ENCODE peak calls at places on chromosomes 4 and X, in four cellular contexts. One of them, this sample, is unnamed.

GRCh38 chr4:38119663-38120374 is 159.6 kb downstream of the PTTG2 start:
- DNase-seq in GM12865: no peak
- DNase-seq in thyroid gland: no peak
- DNase-seq in cardiac fibroblast: peak
- DNase-seq in this sample: peak

GRCh38 chr4:15779336-15779735 is 1.2 kb downstream of the CD38 start:
- DNase-seq in GM12865: no peak
- DNase-seq in thyroid gland: peak
- DNase-seq in cardiac fibroblast: peak
- DNase-seq in this sample: peak

GRCh38 chr4:76594152-76594551 is 159.1 kb downstream of the SHROOM3 start:
- DNase-seq in GM12865: no peak
- DNase-seq in thyroid gland: no peak
- DNase-seq in cardiac fibroblast: no peak
- DNase-seq in this sample: no peak

GRCh38 chrX:74925210-74926088 is at the start of gene NEXMIF:
- DNase-seq in GM12865: peak
- DNase-seq in thyroid gland: peak
- DNase-seq in cardiac fibroblast: peak
- DNase-seq in this sample: no peak

GRCh38 chrX:44474410-44474809 is 68.2 kb downstream of the FUNDC1 start:
- DNase-seq in GM12865: no peak
- DNase-seq in thyroid gland: no peak
- DNase-seq in cardiac fibroblast: peak
- DNase-seq in this sample: peak

GRCh38 chrX:19772306-19772705 is 115.1 kb downstream of the SH3KBP1 start:
- DNase-seq in GM12865: no peak
- DNase-seq in thyroid gland: no peak
- DNase-seq in cardiac fibroblast: peak
- DNase-seq in this sample: peak

GRCh38 chr4:183797041-183797444 is 108.1 kb upstream of the STOX2 start:
- DNase-seq in GM12865: no peak
- DNase-seq in thyroid gland: peak
- DNase-seq in cardiac fibroblast: no peak
- DNase-seq in this sample: peak

GRCh38 chrX:10773318-10773717 is 152.9 kb upstream of the MID1 start:
- DNase-seq in GM12865: no peak
- DNase-seq in thyroid gland: no peak
- DNase-seq in cardiac fibroblast: no peak
- DNase-seq in this sample: no peak

GRCh38 chrX:112731793-112732192 is 52.1 kb upstream of the LHFPL1 start:
- DNase-seq in GM12865: peak
- DNase-seq in thyroid gland: no peak
- DNase-seq in cardiac fibroblast: peak
- DNase-seq in this sample: no peak

GRCh38 chrX:154719132-154719675 is 31.7 kb downstream of the GAB3 start:
- DNase-seq in GM12865: no peak
- DNase-seq in thyroid gland: no peak
- DNase-seq in cardiac fibroblast: peak
- DNase-seq in this sample: peak

GRCh38 chrX:110320588-110320987 is 2.7 kb upstream of the AMMECR1 start:
- DNase-seq in GM12865: no peak
- DNase-seq in thyroid gland: no peak
- DNase-seq in cardiac fibroblast: no peak
- DNase-seq in this sample: no peak

GRCh38 chr4:27398911-27399310 is 538.3 kb downstream of the STIM2 start:
- DNase-seq in GM12865: no peak
- DNase-seq in thyroid gland: no peak
- DNase-seq in cardiac fibroblast: peak
- DNase-seq in this sample: no peak

GRCh38 chr4:7247946-7248345 is 55.6 kb downstream of the SORCS2 start:
- DNase-seq in GM12865: no peak
- DNase-seq in thyroid gland: no peak
- DNase-seq in cardiac fibroblast: no peak
- DNase-seq in this sample: no peak

GRCh38 chr4:30720656-30721352 is 635 bp downstream of the PCDH7 start:
- DNase-seq in GM12865: no peak
- DNase-seq in thyroid gland: peak
- DNase-seq in cardiac fibroblast: peak
- DNase-seq in this sample: peak

GRCh38 chrX:44305921-44306320 is 37.6 kb downstream of the EFHC2 start:
- DNase-seq in GM12865: no peak
- DNase-seq in thyroid gland: no peak
- DNase-seq in cardiac fibroblast: no peak
- DNase-seq in this sample: no peak

GRCh38 chr4:176409627-176410026 is 89.9 kb downstream of the SPCS3 start:
- DNase-seq in GM12865: no peak
- DNase-seq in thyroid gland: no peak
- DNase-seq in cardiac fibroblast: peak
- DNase-seq in this sample: no peak

GRCh38 chr4:11743236-11743635 is 314.5 kb upstream of the HS3ST1 start:
- DNase-seq in GM12865: no peak
- DNase-seq in thyroid gland: no peak
- DNase-seq in cardiac fibroblast: no peak
- DNase-seq in this sample: no peak

GRCh38 chr4:145307763-145308430 is 127.5 kb upstream of the OTUD4 start:
- DNase-seq in GM12865: no peak
- DNase-seq in thyroid gland: no peak
- DNase-seq in cardiac fibroblast: no peak
- DNase-seq in this sample: peak

GRCh38 chr4:64776820-64777219 is 367.6 kb upstream of the TECRL start:
- DNase-seq in GM12865: no peak
- DNase-seq in thyroid gland: no peak
- DNase-seq in cardiac fibroblast: no peak
- DNase-seq in this sample: no peak

GRCh38 chr4:122777846-122778501 is 45.5 kb downstream of the BBS12 start:
- DNase-seq in GM12865: no peak
- DNase-seq in thyroid gland: no peak
- DNase-seq in cardiac fibroblast: peak
- DNase-seq in this sample: peak

GRCh38 chr4:121995790-121996537 is 44.1 kb upstream of the TRPC3 start:
- DNase-seq in GM12865: no peak
- DNase-seq in thyroid gland: no peak
- DNase-seq in cardiac fibroblast: no peak
- DNase-seq in this sample: no peak

GRCh38 chr4:8549352-8549931 is 30.8 kb upstream of the GPR78 start:
- DNase-seq in GM12865: no peak
- DNase-seq in thyroid gland: no peak
- DNase-seq in cardiac fibroblast: no peak
- DNase-seq in this sample: no peak

GRCh38 chr4:147090486-147090885 is 144.8 kb upstream of the TTC29 start:
- DNase-seq in GM12865: no peak
- DNase-seq in thyroid gland: no peak
- DNase-seq in cardiac fibroblast: no peak
- DNase-seq in this sample: no peak

GRCh38 chr4:16591867-16592266 is 306.6 kb downstream of the LDB2 start:
- DNase-seq in GM12865: no peak
- DNase-seq in thyroid gland: no peak
- DNase-seq in cardiac fibroblast: peak
- DNase-seq in this sample: no peak

GRCh38 chr4:164997324-164997723 is 19.9 kb upstream of the TRIM61 start:
- DNase-seq in GM12865: peak
- DNase-seq in thyroid gland: no peak
- DNase-seq in cardiac fibroblast: peak
- DNase-seq in this sample: peak
- TF ChIP-seq CTCF in GM12865: peak
- TF ChIP-seq CTCF in thyroid gland: no peak
- TF ChIP-seq CTCF in cardiac fibroblast: no peak
- TF ChIP-seq CTCF in this sample: peak

GRCh38 chr4:118867311-118868067 is 21.2 kb upstream of the SYNPO2 start:
- DNase-seq in GM12865: no peak
- DNase-seq in thyroid gland: no peak
- DNase-seq in cardiac fibroblast: peak
- DNase-seq in this sample: no peak

GRCh38 chr4:118869808-118870342 is 18.8 kb upstream of the SYNPO2 start:
- DNase-seq in GM12865: no peak
- DNase-seq in thyroid gland: no peak
- DNase-seq in cardiac fibroblast: peak
- DNase-seq in this sample: no peak

DNA sequence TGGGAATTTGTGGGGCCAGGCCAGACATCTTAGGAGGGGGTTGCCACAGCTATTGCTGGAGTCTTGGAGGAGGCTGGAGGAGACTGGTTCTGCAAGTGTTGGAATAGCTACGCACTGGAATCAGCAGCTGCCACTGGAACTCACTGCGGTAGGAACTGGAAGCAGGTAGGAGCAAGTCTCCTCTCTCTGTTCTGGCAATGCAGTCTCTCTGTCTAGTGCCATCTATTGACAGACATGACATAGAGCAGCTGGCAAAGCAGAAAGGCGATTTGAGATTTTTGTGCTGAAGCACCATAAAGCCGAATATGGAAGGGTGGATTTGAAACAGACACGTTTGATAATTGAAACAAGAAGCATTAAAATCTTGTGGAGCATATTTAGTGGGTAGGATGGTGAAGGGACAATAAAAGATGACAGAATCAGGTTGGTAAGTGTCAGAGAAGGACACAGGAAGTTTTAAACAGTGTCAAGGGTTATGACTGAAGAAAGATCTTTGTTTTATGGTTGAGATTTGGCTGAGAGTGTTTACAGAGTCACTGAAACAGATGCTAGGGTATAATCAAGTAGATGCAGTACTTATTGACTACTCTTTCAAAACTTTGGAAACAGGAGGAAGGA is 23.5 kb upstream of the SYNPO2 start:
- DNase-seq in GM12865: peak
- DNase-seq in thyroid gland: peak
- DNase-seq in cardiac fibroblast: peak
- DNase-seq in this sample: peak
- TF ChIP-seq CTCF in GM12865: peak
- TF ChIP-seq CTCF in thyroid gland: peak
- TF ChIP-seq CTCF in cardiac fibroblast: peak
- TF ChIP-seq CTCF in this sample: peak

DNA sequence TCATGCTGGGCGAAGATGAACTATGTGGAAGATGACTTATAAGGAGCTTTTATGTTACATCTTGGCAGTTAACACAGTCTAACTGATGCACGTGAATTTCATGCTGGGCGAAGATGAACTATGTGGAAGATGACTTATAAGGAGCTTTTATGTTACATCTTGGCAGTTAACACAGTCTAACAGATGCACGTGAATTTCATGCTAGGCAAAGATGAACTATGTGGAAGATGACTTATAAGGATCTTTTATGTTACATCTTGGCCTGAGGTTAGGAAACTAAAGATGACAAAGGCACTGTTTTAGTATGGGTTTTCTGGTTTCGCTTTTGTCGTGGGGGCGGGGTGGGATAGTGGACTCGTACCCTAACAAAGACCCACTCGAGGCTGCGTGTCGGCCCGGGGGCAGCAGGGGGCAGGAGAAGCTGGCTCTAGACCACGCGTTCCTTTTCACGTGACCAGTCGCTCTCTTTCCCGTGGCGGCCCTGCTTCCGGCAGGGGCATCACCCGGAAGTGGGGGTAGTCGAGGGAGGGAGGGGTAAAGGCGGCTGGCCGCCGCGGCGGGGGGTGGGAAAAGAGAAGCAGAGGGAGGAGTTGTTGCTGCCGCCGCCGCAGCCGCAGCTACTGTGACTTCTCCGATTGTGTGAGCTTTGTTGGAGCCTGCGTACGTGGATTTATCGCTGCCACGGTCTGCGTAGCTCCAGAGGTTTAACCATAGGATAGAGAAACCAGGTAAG is at the start of gene ATP7A:
- DNase-seq in GM12865: peak
- DNase-seq in thyroid gland: peak
- DNase-seq in cardiac fibroblast: peak
- DNase-seq in this sample: peak
- TF ChIP-seq CTCF in GM12865: peak
- TF ChIP-seq CTCF in thyroid gland: peak
- TF ChIP-seq CTCF in cardiac fibroblast: peak
- TF ChIP-seq CTCF in this sample: no peak

GRCh38 chr4:126338572-126338971 is 1023.8 kb downstream of the FAT4 start:
- DNase-seq in GM12865: no peak
- DNase-seq in thyroid gland: no peak
- DNase-seq in cardiac fibroblast: no peak
- DNase-seq in this sample: no peak
- TF ChIP-seq CTCF in GM12865: no peak
- TF ChIP-seq CTCF in thyroid gland: no peak
- TF ChIP-seq CTCF in cardiac fibroblast: no peak
- TF ChIP-seq CTCF in this sample: no peak

GRCh38 chr4:156291317-156291716 is 337.7 kb upstream of the CTSO start:
- DNase-seq in GM12865: no peak
- DNase-seq in thyroid gland: no peak
- DNase-seq in cardiac fibroblast: peak
- DNase-seq in this sample: no peak

GRCh38 chr4:156293657-156294297 is 340.1 kb upstream of the CTSO start:
- DNase-seq in GM12865: no peak
- DNase-seq in thyroid gland: no peak
- DNase-seq in cardiac fibroblast: peak
- DNase-seq in this sample: peak

GRCh38 chr4:156298230-156298629 is 344.6 kb upstream of the CTSO start:
- DNase-seq in GM12865: no peak
- DNase-seq in thyroid gland: no peak
- DNase-seq in cardiac fibroblast: peak
- DNase-seq in this sample: no peak

GRCh38 chr4:156295676-156296075 is 342.0 kb upstream of the CTSO start:
- DNase-seq in GM12865: no peak
- DNase-seq in thyroid gland: no peak
- DNase-seq in cardiac fibroblast: peak
- DNase-seq in this sample: peak

DNA sequence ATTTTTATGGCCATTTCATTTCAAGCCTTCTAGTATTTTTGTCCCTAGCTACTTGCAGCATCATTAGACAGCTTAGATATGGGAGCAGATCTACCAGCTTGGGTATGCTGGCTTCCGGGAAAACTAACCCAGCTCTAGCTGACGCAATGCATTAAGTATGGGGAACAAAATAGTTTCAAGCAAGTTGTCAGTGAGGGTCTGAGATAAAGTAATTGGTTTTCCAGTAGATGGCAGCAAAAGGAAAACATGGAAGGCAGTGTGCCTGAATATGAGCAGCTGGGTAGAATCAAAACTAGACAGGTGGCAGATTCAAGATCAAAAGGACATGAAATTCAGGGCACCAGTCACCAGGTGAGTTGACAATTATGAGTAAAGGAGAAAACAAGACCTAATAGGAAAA is 340.9 kb upstream of the CTSO start:
- DNase-seq in GM12865: peak
- DNase-seq in thyroid gland: no peak
- DNase-seq in cardiac fibroblast: peak
- DNase-seq in this sample: peak
- TF ChIP-seq CTCF in GM12865: no peak
- TF ChIP-seq CTCF in thyroid gland: peak
- TF ChIP-seq CTCF in cardiac fibroblast: peak
- TF ChIP-seq CTCF in this sample: no peak

DNA sequence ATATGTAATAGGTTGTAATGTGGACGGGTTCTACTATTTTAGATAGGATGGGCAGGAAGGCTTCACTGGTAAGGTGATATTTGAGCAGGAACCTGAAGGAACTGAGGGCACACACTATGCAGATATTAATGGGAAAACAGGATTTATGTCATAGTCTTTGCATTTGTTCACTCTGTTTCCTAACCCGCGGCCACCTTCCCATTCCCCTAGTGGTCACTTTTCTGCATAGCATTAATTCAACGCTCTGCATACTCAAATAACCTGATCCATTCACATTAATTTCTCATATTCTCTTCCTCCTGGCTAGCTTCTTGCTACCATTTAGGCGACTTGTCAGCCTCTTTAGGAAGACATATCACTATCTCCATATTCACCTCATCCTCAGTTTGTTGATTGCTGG is 61.5 kb downstream of the GSPT2 start:
- DNase-seq in GM12865: no peak
- DNase-seq in thyroid gland: no peak
- DNase-seq in cardiac fibroblast: no peak
- DNase-seq in this sample: peak
- TF ChIP-seq CTCF in GM12865: no peak
- TF ChIP-seq CTCF in thyroid gland: no peak
- TF ChIP-seq CTCF in cardiac fibroblast: peak
- TF ChIP-seq CTCF in this sample: no peak

This sample was measured in MCF 10A.